ENCODE peak calls at places on chromosome 16, in six cellular contexts. One of them, this sample, is unnamed.

GRCh38 chr16:65745-66144 is 6.7 kb downstream of the RHBDF1 start:
- DNase-seq in left ventricle myocardium inferior: peak
- DNase-seq in heart left ventricle: peak
- DNase-seq in Peyer's patch: peak
- DNase-seq in dorsolateral prefrontal cortex: peak
- DNase-seq in cardiac muscle cell: peak
- DNase-seq in this sample: peak

GRCh38 chr16:79286646-79287423 is 313.7 kb downstream of the MAF start:
- DNase-seq in cardiac muscle cell: no peak
- DNase-seq in dorsolateral prefrontal cortex: peak
- DNase-seq in Peyer's patch: peak
- DNase-seq in left ventricle myocardium inferior: peak
- DNase-seq in heart left ventricle: peak
- DNase-seq in this sample: no peak

GRCh38 chr16:26701243-26701886 is 365.4 kb upstream of the C16orf82 start:
- DNase-seq in left ventricle myocardium inferior: no peak
- DNase-seq in cardiac muscle cell: no peak
- DNase-seq in heart left ventricle: no peak
- DNase-seq in Peyer's patch: no peak
- DNase-seq in dorsolateral prefrontal cortex: no peak
- DNase-seq in this sample: no peak

GRCh38 chr16:27330542-27330941 is 16.8 kb downstream of the IL4R start:
- DNase-seq in heart left ventricle: peak
- DNase-seq in cardiac muscle cell: no peak
- DNase-seq in dorsolateral prefrontal cortex: no peak
- DNase-seq in left ventricle myocardium inferior: peak
- DNase-seq in Peyer's patch: no peak
- DNase-seq in this sample: no peak

GRCh38 chr16:51753382-51753781 is 602.3 kb upstream of the SALL1 start:
- DNase-seq in heart left ventricle: no peak
- DNase-seq in cardiac muscle cell: no peak
- DNase-seq in Peyer's patch: no peak
- DNase-seq in dorsolateral prefrontal cortex: no peak
- DNase-seq in left ventricle myocardium inferior: no peak
- DNase-seq in this sample: no peak

GRCh38 chr16:31413943-31414342 is 14.2 kb downstream of the COX6A2 start:
- DNase-seq in Peyer's patch: no peak
- DNase-seq in cardiac muscle cell: no peak
- DNase-seq in heart left ventricle: no peak
- DNase-seq in dorsolateral prefrontal cortex: no peak
- DNase-seq in left ventricle myocardium inferior: no peak
- DNase-seq in this sample: no peak

GRCh38 chr16:87540072-87540976 is 47.5 kb upstream of the ZCCHC14 start:
- DNase-seq in left ventricle myocardium inferior: no peak
- DNase-seq in Peyer's patch: no peak
- DNase-seq in heart left ventricle: no peak
- DNase-seq in cardiac muscle cell: no peak
- DNase-seq in dorsolateral prefrontal cortex: no peak
- DNase-seq in this sample: no peak

GRCh38 chr16:24858219-24859041 is 12.7 kb downstream of the SLC5A11 start:
- DNase-seq in left ventricle myocardium inferior: peak
- DNase-seq in cardiac muscle cell: peak
- DNase-seq in heart left ventricle: peak
- DNase-seq in dorsolateral prefrontal cortex: no peak
- DNase-seq in Peyer's patch: no peak
- DNase-seq in this sample: peak

DNA sequence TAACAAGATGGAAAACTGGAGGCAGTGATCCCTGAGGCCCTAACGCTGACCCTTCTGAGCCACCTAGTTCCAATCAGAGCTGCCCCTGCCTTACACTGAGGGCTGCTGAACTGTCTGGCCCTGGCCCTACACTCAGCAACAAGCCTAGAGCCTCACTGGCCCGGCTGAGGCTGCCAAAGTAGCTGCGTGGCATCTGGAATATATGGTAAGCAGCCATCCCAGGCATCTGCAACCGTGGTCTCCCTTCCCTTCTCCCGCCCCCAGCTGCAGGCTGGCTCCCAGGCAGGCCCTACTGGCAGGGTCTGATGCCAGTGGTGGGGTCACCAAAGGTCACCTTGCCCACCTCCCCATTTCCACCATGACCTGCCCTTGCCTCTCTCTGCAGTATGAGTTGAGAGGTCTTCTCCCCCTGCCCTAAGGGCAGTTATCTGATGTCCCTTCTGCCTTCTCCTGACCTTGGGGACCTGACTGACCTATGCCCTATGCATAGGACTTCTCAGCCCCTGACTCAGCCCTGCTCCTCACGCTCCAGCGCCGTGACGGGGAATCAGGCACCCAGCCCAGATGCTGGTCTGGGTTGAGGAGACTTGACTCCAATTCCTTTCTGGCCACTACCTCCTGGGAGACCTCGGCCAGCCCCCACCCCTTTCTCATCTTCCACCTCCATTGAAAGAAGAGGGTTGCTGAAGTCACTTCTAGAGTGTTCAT is 45.3 kb downstream of the CPNE2 start:
- DNase-seq in left ventricle myocardium inferior: no peak
- DNase-seq in heart left ventricle: peak
- DNase-seq in Peyer's patch: no peak
- DNase-seq in cardiac muscle cell: no peak
- DNase-seq in dorsolateral prefrontal cortex: no peak
- DNase-seq in this sample: no peak
- H3K27ac ChIP-seq in left ventricle myocardium inferior: no peak
- H3K27ac ChIP-seq in heart left ventricle: no peak
- H3K27ac ChIP-seq in Peyer's patch: no peak
- H3K27ac ChIP-seq in cardiac muscle cell: no peak
- H3K27ac ChIP-seq in dorsolateral prefrontal cortex: peak
- H3K27ac ChIP-seq in this sample: no peak

DNA sequence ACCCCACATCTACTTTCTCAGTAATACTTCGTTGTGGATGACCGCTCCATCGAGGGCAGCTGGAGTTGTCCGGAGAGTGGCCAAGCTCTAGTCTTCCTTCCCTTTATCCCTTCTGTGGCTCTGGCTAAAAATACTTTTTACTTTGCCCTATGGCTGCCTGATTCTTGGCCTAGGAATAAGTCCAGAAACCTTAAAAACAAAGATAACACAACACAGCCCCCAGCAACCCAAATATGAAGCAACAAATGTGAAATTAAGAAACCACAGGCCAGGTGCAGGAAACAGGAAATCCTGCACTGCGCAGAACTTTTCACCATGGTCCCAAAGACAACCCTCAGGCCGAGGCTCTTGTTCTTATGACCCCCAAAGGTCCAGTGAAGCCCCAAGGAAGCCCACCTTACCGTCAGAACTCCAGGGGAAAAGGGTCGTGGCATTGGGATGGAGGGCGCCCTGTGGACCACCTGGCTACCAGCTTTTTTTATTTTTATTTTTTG is 26.0 kb downstream of the TK2 start:
- DNase-seq in left ventricle myocardium inferior: no peak
- DNase-seq in Peyer's patch: peak
- DNase-seq in heart left ventricle: no peak
- DNase-seq in dorsolateral prefrontal cortex: no peak
- DNase-seq in cardiac muscle cell: no peak
- DNase-seq in this sample: peak
- H3K27ac ChIP-seq in left ventricle myocardium inferior: peak
- H3K27ac ChIP-seq in Peyer's patch: peak
- H3K27ac ChIP-seq in heart left ventricle: peak
- H3K27ac ChIP-seq in dorsolateral prefrontal cortex: no peak
- H3K27ac ChIP-seq in cardiac muscle cell: no peak
- H3K27ac ChIP-seq in this sample: peak

GRCh38 chr16:19411298-19411697 is 6.4 kb upstream of the TMC5 start:
- DNase-seq in heart left ventricle: no peak
- DNase-seq in Peyer's patch: no peak
- DNase-seq in left ventricle myocardium inferior: no peak
- DNase-seq in cardiac muscle cell: no peak
- DNase-seq in dorsolateral prefrontal cortex: no peak
- DNase-seq in this sample: no peak
- H3K27ac ChIP-seq in heart left ventricle: no peak
- H3K27ac ChIP-seq in Peyer's patch: peak
- H3K27ac ChIP-seq in left ventricle myocardium inferior: no peak
- H3K27ac ChIP-seq in cardiac muscle cell: no peak
- H3K27ac ChIP-seq in dorsolateral prefrontal cortex: no peak
- H3K27ac ChIP-seq in this sample: no peak

GRCh38 chr16:19809693-19810092 is 75.0 kb downstream of the GPRC5B start:
- DNase-seq in dorsolateral prefrontal cortex: no peak
- DNase-seq in heart left ventricle: no peak
- DNase-seq in Peyer's patch: no peak
- DNase-seq in cardiac muscle cell: no peak
- DNase-seq in left ventricle myocardium inferior: no peak
- DNase-seq in this sample: no peak

GRCh38 chr16:19809121-19809635 is 75.5 kb downstream of the GPRC5B start:
- DNase-seq in Peyer's patch: no peak
- DNase-seq in left ventricle myocardium inferior: peak
- DNase-seq in dorsolateral prefrontal cortex: no peak
- DNase-seq in heart left ventricle: no peak
- DNase-seq in cardiac muscle cell: no peak
- DNase-seq in this sample: no peak

GRCh38 chr16:19812986-19813385 is 71.7 kb downstream of the GPRC5B start:
- DNase-seq in cardiac muscle cell: no peak
- DNase-seq in dorsolateral prefrontal cortex: no peak
- DNase-seq in left ventricle myocardium inferior: no peak
- DNase-seq in heart left ventricle: no peak
- DNase-seq in Peyer's patch: no peak
- DNase-seq in this sample: no peak

GRCh38 chr16:19808061-19808621 is 76.5 kb downstream of the GPRC5B start:
- DNase-seq in Peyer's patch: no peak
- DNase-seq in left ventricle myocardium inferior: no peak
- DNase-seq in cardiac muscle cell: peak
- DNase-seq in dorsolateral prefrontal cortex: no peak
- DNase-seq in heart left ventricle: no peak
- DNase-seq in this sample: no peak

GRCh38 chr16:19810817-19811731 is 73.6 kb downstream of the GPRC5B start:
- DNase-seq in dorsolateral prefrontal cortex: no peak
- DNase-seq in cardiac muscle cell: no peak
- DNase-seq in Peyer's patch: no peak
- DNase-seq in left ventricle myocardium inferior: no peak
- DNase-seq in heart left ventricle: no peak
- DNase-seq in this sample: no peak
- H3K27ac ChIP-seq in dorsolateral prefrontal cortex: no peak
- H3K27ac ChIP-seq in cardiac muscle cell: no peak
- H3K27ac ChIP-seq in Peyer's patch: no peak
- H3K27ac ChIP-seq in left ventricle myocardium inferior: peak
- H3K27ac ChIP-seq in heart left ventricle: no peak
- H3K27ac ChIP-seq in this sample: no peak

GRCh38 chr16:50673496-50674275 is 7.4 kb downstream of the SNX20 start:
- DNase-seq in cardiac muscle cell: no peak
- DNase-seq in left ventricle myocardium inferior: no peak
- DNase-seq in heart left ventricle: no peak
- DNase-seq in Peyer's patch: no peak
- DNase-seq in dorsolateral prefrontal cortex: no peak
- DNase-seq in this sample: no peak
- H3K27ac ChIP-seq in cardiac muscle cell: no peak
- H3K27ac ChIP-seq in left ventricle myocardium inferior: no peak
- H3K27ac ChIP-seq in heart left ventricle: no peak
- H3K27ac ChIP-seq in Peyer's patch: no peak
- H3K27ac ChIP-seq in dorsolateral prefrontal cortex: no peak
- H3K27ac ChIP-seq in this sample: no peak

DNA sequence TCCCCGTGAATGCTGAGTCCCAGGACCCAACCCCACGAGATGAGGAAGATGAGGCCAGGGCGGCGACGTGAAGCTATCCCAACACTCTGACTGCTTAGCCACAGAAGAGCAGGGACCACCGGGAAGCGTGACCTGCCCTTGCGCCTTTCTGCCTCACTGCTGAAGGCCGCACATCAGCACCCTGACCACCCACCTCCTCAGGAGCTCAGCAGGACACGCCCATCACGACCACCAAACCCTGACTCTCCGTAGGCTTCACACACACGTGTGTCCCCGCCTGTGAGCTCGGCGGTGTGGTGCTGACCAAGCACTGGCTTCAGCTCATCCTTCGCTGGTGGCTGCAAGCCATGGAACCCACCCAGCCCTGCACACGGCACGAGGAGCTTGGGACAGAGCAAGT is 97.8 kb downstream of the ZNF778 start:
- DNase-seq in Peyer's patch: no peak
- DNase-seq in cardiac muscle cell: no peak
- DNase-seq in left ventricle myocardium inferior: no peak
- DNase-seq in dorsolateral prefrontal cortex: no peak
- DNase-seq in heart left ventricle: peak
- DNase-seq in this sample: no peak
- H3K27ac ChIP-seq in Peyer's patch: peak
- H3K27ac ChIP-seq in cardiac muscle cell: no peak
- H3K27ac ChIP-seq in left ventricle myocardium inferior: peak
- H3K27ac ChIP-seq in dorsolateral prefrontal cortex: peak
- H3K27ac ChIP-seq in heart left ventricle: no peak
- H3K27ac ChIP-seq in this sample: peak

GRCh38 chr16:50702725-50703124 is 9.3 kb downstream of the NOD2 start:
- DNase-seq in left ventricle myocardium inferior: no peak
- DNase-seq in Peyer's patch: no peak
- DNase-seq in heart left ventricle: no peak
- DNase-seq in dorsolateral prefrontal cortex: no peak
- DNase-seq in cardiac muscle cell: no peak
- DNase-seq in this sample: no peak

GRCh38 chr16:50697881-50698767 is 4.7 kb downstream of the NOD2 start:
- DNase-seq in heart left ventricle: peak
- DNase-seq in left ventricle myocardium inferior: no peak
- DNase-seq in cardiac muscle cell: no peak
- DNase-seq in Peyer's patch: peak
- DNase-seq in dorsolateral prefrontal cortex: no peak
- DNase-seq in this sample: peak

GRCh38 chr16:50697421-50697715 is 4.0 kb downstream of the NOD2 start:
- DNase-seq in heart left ventricle: no peak
- DNase-seq in left ventricle myocardium inferior: no peak
- DNase-seq in Peyer's patch: no peak
- DNase-seq in dorsolateral prefrontal cortex: no peak
- DNase-seq in cardiac muscle cell: no peak
- DNase-seq in this sample: no peak

GRCh38 chr16:50696575-50697420 is 3.4 kb downstream of the NOD2 start:
- DNase-seq in Peyer's patch: peak
- DNase-seq in left ventricle myocardium inferior: peak
- DNase-seq in heart left ventricle: peak
- DNase-seq in cardiac muscle cell: no peak
- DNase-seq in dorsolateral prefrontal cortex: no peak
- DNase-seq in this sample: peak

DNA sequence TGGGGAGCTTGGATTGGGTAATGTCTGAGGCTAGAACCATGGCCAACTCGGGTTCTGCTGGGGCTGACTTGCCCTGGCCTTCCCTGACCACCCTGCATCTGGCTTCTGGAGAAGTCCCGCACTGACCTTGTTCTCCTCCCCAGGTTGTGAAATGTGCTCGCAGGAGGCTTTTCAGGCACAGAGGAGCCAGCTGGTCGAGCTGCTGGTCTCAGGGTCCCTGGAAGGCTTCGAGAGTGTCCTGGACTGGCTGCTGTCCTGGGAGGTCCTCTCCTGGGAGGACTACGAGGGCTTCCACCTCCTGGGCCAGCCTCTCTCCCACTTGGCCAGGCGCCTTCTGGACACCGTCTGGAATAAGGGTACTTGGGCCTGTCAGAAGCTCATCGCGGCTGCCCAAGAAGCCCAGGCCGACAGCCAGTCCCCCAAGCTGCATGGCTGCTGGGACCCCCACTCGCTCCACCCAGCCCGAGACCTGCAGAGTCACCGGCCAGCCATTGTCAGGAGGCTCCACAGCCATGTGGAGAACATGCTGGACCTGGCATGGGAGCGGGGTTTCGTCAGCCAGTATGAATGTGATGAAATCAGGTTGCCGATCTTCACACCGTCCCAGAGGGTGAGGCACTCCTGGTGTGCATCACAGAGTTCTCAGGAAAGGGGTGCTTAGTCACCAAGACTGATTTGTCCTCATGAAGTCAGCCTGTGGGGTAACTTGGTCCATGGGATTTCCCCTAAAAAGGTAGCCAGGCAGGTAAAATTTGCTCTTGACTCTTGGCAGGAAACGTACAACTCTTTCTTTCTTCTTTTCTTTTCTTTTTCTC is 6.1 kb downstream of the NOD2 start:
- DNase-seq in Peyer's patch: no peak
- DNase-seq in cardiac muscle cell: no peak
- DNase-seq in left ventricle myocardium inferior: no peak
- DNase-seq in heart left ventricle: no peak
- DNase-seq in dorsolateral prefrontal cortex: no peak
- DNase-seq in this sample: no peak
- H3K27ac ChIP-seq in Peyer's patch: no peak
- H3K27ac ChIP-seq in cardiac muscle cell: no peak
- H3K27ac ChIP-seq in left ventricle myocardium inferior: peak
- H3K27ac ChIP-seq in heart left ventricle: no peak
- H3K27ac ChIP-seq in dorsolateral prefrontal cortex: no peak
- H3K27ac ChIP-seq in this sample: peak

This sample was measured in CD4-positive, alpha-beta memory T cell.